ENCODE peak calls at places on chromosome 19, in four cellular contexts. I, F, C and E are unnamed samples.

GRCh38 chr19:3304871-3305423 is 61.4 kb upstream of the NFIC start:
- DNase-seq in I (peak), F (peak), C (peak), E (peak)

GRCh38 chr19:58385313-58386165 is 1.5 kb upstream of the RPS5 start:
- DNase-seq in I (no peak), F (no peak), C (no peak), E (peak)

GRCh38 chr19:2845107-2845506 is 3.8 kb downstream of the ZNF555 start:
- DNase-seq in I (no peak), F (no peak), C (no peak), E (no peak)

GRCh38 chr19:57746580-57747471 is at the start of gene ZNF776:
- DNase-seq in I (peak), F (peak), C (peak), E (peak)

GRCh38 chr19:50537769-50538230 is 24.1 kb upstream of the ASPDH start:
- DNase-seq in I (peak), F (peak), C (peak), E (peak)

GRCh38 chr19:30516586-30516985 is 144.4 kb downstream of the ZNF536 start:
- DNase-seq in I (no peak), F (no peak), C (no peak), E (no peak)

GRCh38 chr19:30061557-30062330 is 119.7 kb downstream of the URI1 start:
- DNase-seq in I (no peak), F (no peak), C (no peak), E (no peak)

GRCh38 chr19:33795370-33796163 is 1.1 kb upstream of the KCTD15 start:
- DNase-seq in I (peak), F (peak), C (peak), E (peak)

GRCh38 chr19:39483141-39483540 is 2.5 kb downstream of the TIMM50 start:
- DNase-seq in I (no peak), F (no peak), C (no peak), E (no peak)

GRCh38 chr19:19113040-19113541 is 25.2 kb downstream of the TMEM161A start:
- DNase-seq in I (peak), F (no peak), C (peak), E (peak)

GRCh38 chr19:33248553-33248953 is 22.9 kb upstream of the SLC7A10 start:
- DNase-seq in I (no peak), F (peak), C (no peak), E (no peak)

GRCh38 chr19:49343127-49343526 is 7.9 kb downstream of the CD37 start:
- DNase-seq in I (no peak), F (no peak), C (no peak), E (no peak)

GRCh38 chr19:3389876-3390361 is 23.5 kb downstream of the NFIC start:
- DNase-seq in I (peak), F (no peak), C (peak), E (peak)

GRCh38 chr19:29285878-29286277 is 72.9 kb upstream of the UQCRFS1 start:
- DNase-seq in I (peak), F (no peak), C (peak), E (peak)

GRCh38 chr19:1522061-1522460 is 1.8 kb upstream of the PLK5 start:
- DNase-seq in I (no peak), F (no peak), C (no peak), E (no peak)

GRCh38 chr19:14337510-14337909 is 43.7 kb upstream of the ADGRE5 start:
- DNase-seq in I (peak), F (peak), C (peak), E (peak)

GRCh38 chr19:771332-771785 is 20.4 kb downstream of the MISP start:
- DNase-seq in I (peak), F (peak), C (peak), E (peak)

GRCh38 chr19:34759218-34759917 is 13.6 kb downstream of the ZNF599 start:
- DNase-seq in I (no peak), F (no peak), C (no peak), E (no peak)

GRCh38 chr19:10230904-10231623 is at the start of gene S1PR2:
- DNase-seq in I (peak), F (peak), C (peak), E (peak)

GRCh38 chr19:13938361-13939027 is at the start of gene PODNL1:
- DNase-seq in I (peak), F (peak), C (peak), E (peak)

GRCh38 chr19:56133858-56134654 is 7.0 kb upstream of the ZNF444 start:
- DNase-seq in I (no peak), F (no peak), C (no peak), E (peak)
- H3K27ac ChIP-seq in I (no peak), F (no peak), C (no peak), E (peak)

DNA sequence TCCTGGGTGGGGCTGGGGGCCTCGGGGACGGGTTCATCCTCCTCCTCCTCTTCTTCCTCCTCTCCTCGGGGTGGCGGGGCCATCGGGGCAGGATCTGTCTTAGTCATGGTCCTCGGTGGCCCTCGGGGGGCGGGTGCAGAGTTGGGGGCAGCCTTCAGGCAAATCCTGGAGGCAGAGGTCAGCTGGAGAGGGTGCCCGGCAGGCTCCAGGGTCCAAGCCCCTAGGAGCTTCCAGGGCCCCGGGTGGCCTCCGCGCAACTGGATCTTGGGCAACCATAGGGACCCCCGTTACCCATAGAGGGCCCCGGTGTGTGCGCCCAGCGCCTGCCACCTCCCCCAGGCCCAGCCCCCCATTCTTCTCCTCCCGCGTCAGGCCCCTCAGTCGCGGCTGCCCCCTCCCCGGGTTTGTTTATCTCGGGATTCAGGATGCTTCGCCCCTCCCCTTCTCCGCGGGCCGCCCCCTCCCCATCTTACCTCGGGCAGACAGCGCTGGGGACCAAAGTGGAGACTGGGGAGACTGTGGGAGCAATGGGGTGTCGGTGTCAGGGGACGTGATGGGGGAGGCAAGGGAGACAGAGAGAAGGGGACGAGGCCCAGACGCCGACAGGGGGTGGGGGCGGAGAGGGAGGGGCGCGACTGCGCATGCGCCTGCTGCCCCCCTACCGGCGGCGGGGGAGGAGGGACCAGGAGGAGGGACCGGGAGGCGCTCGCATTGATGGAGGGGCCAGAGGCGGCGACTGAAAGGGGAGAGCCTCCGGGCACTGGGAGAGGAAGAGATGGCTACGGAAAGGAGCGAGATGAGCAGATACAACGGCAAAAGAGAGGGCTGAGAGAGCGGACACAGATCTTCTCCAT is at the start of gene CLIP3:
- DNase-seq in I (peak), F (peak), C (peak), E (peak)
- TF ChIP-seq EZH2phosphoT487 in I (no peak), F (no peak), C (no peak), E (no peak)

GRCh38 chr19:6264077-6264445 is 15.7 kb downstream of the MLLT1 start:
- DNase-seq in I (no peak), F (no peak), C (peak), E (no peak)
- H3K27ac ChIP-seq in I (peak), F (peak), C (peak), E (no peak)

GRCh38 chr19:11286312-11286974 is 9.5 kb upstream of the TSPAN16 start:
- DNase-seq in I (no peak), F (no peak), C (no peak), E (peak)

GRCh38 chr19:11284535-11284934 is 11.4 kb upstream of the TSPAN16 start:
- DNase-seq in I (no peak), F (no peak), C (peak), E (no peak)

GRCh38 chr19:11279505-11280236 is 16.3 kb upstream of the TSPAN16 start:
- DNase-seq in I (no peak), F (no peak), C (no peak), E (no peak)

GRCh38 chr19:11278670-11279069 is 16.3 kb upstream of the DOCK6 start:
- DNase-seq in I (no peak), F (no peak), C (no peak), E (no peak)

DNA sequence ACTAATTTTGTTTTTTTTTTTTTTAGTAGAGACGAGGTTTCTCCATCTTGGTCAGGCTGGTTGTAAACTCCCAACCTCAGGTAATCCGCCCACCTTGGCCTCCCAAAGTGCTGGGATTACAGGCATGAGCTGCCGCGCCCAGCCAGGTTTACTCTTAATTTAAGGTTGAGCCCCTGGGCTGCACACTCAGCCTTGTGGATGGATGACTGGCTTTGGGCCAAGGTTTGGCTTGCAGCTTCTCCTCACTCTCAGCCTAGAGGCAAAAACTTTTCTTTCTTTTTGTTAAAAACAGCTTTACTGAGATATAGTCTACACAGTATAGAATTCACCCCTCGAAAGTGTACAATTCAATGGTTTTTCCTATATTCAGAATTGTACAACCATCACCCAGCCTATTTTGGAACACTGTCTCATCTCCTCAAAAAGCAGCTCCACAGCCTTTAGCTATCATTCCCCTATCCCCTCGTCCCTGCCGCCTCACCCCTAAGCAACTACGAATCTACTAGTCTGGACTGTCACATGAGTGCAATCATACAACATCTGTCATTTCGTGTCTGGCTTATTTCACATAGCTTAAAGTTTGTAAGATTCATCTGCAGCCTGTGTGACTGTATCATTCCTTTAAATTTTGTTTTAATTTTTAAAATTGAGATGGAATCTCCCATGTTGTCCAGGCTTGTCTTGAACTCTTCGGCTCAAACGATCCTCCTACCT is 14.5 kb upstream of the TSPAN16 start:
- DNase-seq in I (no peak), F (no peak), C (no peak), E (no peak)
- TF ChIP-seq EZH2phosphoT487 in I (no peak), F (no peak), C (no peak), E (no peak)

GRCh38 chr19:5352229-5352763 is 11.7 kb upstream of the PTPRS start:
- DNase-seq in I (peak), F (no peak), C (peak), E (peak)
- H3K27ac ChIP-seq in I (peak), F (no peak), C (peak), E (no peak)

GRCh38 chr19:46745030-46745429 is 827 bp upstream of the FKRP start:
- DNase-seq in I (no peak), F (no peak), C (no peak), E (peak)

GRCh38 chr19:46744005-46744691 is 1.7 kb upstream of the FKRP start:
- DNase-seq in I (no peak), F (no peak), C (no peak), E (peak)

GRCh38 chr19:46745521-46746280 is at the start of gene FKRP:
- DNase-seq in I (peak), F (peak), C (peak), E (peak)

GRCh38 chr19:46746281-46746965 is at the start of gene STRN4:
- DNase-seq in I (peak), F (peak), C (peak), E (peak)

GRCh38 chr19:46748325-46749109 is 2.3 kb upstream of the STRN4 start:
- DNase-seq in I (peak), F (peak), C (peak), E (peak)
- TF ChIP-seq EZH2phosphoT487 in I (no peak), F (no peak), C (no peak), E (no peak)

GRCh38 chr19:52191374-52191773 is 1.5 kb downstream of the PPP2R1A start:
- DNase-seq in I (no peak), F (no peak), C (no peak), E (no peak)
- H3K27ac ChIP-seq in I (peak), F (peak), C (no peak), E (peak)

GRCh38 chr19:17811103-17811502 is 10.2 kb downstream of the INSL3 start:
- DNase-seq in I (no peak), F (no peak), C (no peak), E (no peak)
- TF ChIP-seq EZH2phosphoT487 in I (no peak), F (no peak), C (no peak), E (no peak)

GRCh38 chr19:42285988-42286348 is 16.0 kb upstream of the PRR19 start:
- DNase-seq in I (no peak), F (no peak), C (no peak), E (no peak)

GRCh38 chr19:42284066-42284501 is 15.0 kb downstream of the CIC start:
- DNase-seq in I (peak), F (peak), C (peak), E (peak)

GRCh38 chr19:42286349-42287016 is 15.4 kb upstream of the PRR19 start:
- DNase-seq in I (no peak), F (peak), C (no peak), E (peak)

GRCh38 chr19:42284641-42285341 is 15.7 kb downstream of the CIC start:
- DNase-seq in I (peak), F (peak), C (peak), E (peak)

DNA sequence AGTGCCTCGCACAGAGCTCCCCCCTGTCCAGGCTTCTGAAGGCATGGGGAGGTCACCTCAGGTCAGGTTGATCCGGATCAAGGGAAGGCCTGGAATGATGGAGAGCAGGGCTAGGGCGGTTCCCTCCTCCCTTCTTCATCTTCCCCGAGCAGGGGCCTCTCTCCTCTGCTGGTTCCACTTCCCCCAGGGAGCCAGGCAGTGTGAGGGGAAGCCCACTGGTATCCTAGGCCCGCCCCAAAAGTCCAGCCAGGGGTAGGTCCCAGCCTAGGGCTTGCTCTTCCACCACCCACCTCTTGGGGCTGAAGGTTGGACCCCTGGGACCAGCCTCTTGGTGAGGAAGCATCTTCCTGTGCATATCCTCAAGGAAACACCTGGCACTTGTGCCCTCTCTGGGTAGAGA is 16.4 kb upstream of the PRR19 start:
- DNase-seq in I (no peak), F (peak), C (peak), E (no peak)
- H3K27ac ChIP-seq in I (no peak), F (peak), C (no peak), E (no peak)